ENCODE peak calls at places on chromosomes 11 and 22, in ten cellular contexts. O is NCI-H1105; B is anterior cingulate cortex; W is GM10248; G is aorta; A is spleen; R is chondrocyte; X is choroid plexus epithelial cell; H is left colon; N is stimulated activated CD4-positive, alpha-beta T cell treated with anti-CD3 and anti-CD28 coated beads, Interleukin-12 subunit alpha, Interleukin-12 subunit beta, amount 100 ng/mL, for 24 hours. E is an unnamed sample.

GRCh38 chr22:39309881-39310714 is 9.3 kb downstream of the RPL3 start:
- DNase-seq in O (no peak), B (no peak), W (no peak), G (no peak), A (no peak), R (no peak), X (peak), H (no peak), N (no peak), E (no peak)

GRCh38 chr11:113730887-113731726 is 25.0 kb upstream of the TMPRSS5 start:
- DNase-seq in O (peak), B (no peak), W (no peak), G (no peak), A (no peak), R (no peak), X (peak), H (no peak), N (no peak), E (peak)

GRCh38 chr11:105155679-105156078 is 16.1 kb upstream of the CARD18 start:
- DNase-seq in O (no peak), B (no peak), W (no peak), G (no peak), A (no peak), R (no peak), X (no peak), H (no peak), N (no peak), E (no peak)

GRCh38 chr22:48896766-48897637 is 930.7 kb downstream of the BRD1 start:
- DNase-seq in O (peak), B (no peak), W (no peak), G (no peak), A (peak), R (peak), X (no peak), H (no peak), N (no peak), E (no peak)

GRCh38 chr22:44260216-44261035 is 52.3 kb downstream of the SHISAL1 start:
- DNase-seq in O (no peak), B (no peak), W (no peak), G (no peak), A (peak), R (peak), X (no peak), H (no peak), N (no peak), E (no peak)

GRCh38 chr11:99513368-99513767 is 492.6 kb downstream of the CNTN5 start:
- DNase-seq in O (no peak), B (no peak), W (no peak), G (no peak), A (no peak), R (no peak), X (no peak), H (no peak), N (no peak), E (no peak)

GRCh38 chr11:45262900-45263299 is 23.2 kb downstream of the SYT13 start:
- DNase-seq in O (peak), B (no peak), W (no peak), G (no peak), A (no peak), R (no peak), X (no peak), H (peak), N (no peak), E (peak)

GRCh38 chr22:20867179-20868099 is 8.6 kb downstream of the SNAP29 start:
- DNase-seq in O (no peak), B (no peak), W (no peak), G (peak), A (no peak), R (no peak), X (peak), H (peak), N (no peak), E (no peak)

GRCh38 chr11:69007978-69008381 is 5.1 kb downstream of the MRGPRF start:
- DNase-seq in O (no peak), B (no peak), W (no peak), G (peak), A (peak), R (peak), X (no peak), H (no peak), N (no peak), E (no peak)

GRCh38 chr22:24938741-24939341 is 7.7 kb downstream of the LHFPL7 start:
- DNase-seq in O (peak), B (no peak), W (peak), G (no peak), A (no peak), R (no peak), X (peak), H (no peak), N (no peak), E (peak)

GRCh38 chr11:132248585-132248984 is 878.2 kb downstream of the NTM start:
- DNase-seq in O (no peak), B (no peak), W (no peak), G (no peak), A (no peak), R (no peak), X (no peak), H (no peak), N (no peak), E (no peak)

E was measured in DMS153.